ENCODE peak calls at places on chromosomes 5 and 9, in four cellular contexts. V, K, X and J are unnamed samples.

GRCh38 chr5:52738095-52738506 is 49.6 kb upstream of the ITGA1 start:
- DNase-seq in V (no peak), X (no peak), K (no peak), J (no peak)

GRCh38 chr5:14469485-14470377 is 111.9 kb upstream of the OTULINL start:
- DNase-seq in K (no peak), X (no peak), V (no peak), J (no peak)

GRCh38 chr9:131831380-131832165 is 91.7 kb upstream of the RAPGEF1 start:
- DNase-seq in V (no peak), K (peak), X (no peak), J (no peak)

GRCh38 chr9:100637787-100638186 is 59.9 kb downstream of the CAVIN4 start:
- DNase-seq in K (no peak), X (peak), V (peak), J (peak)

GRCh38 chr5:64947031-64947430 is 178.3 kb downstream of the CWC27 start:
- DNase-seq in V (no peak), X (peak), K (no peak), J (no peak)

GRCh38 chr5:124979174-124979573 is 232.7 kb upstream of the ZNF608 start:
- DNase-seq in X (no peak), V (peak), K (no peak), J (peak)

GRCh38 chr9:133534346-133535284 is at the start of gene ADAMTSL2:
- DNase-seq in K (peak), X (peak), V (no peak), J (peak)

GRCh38 chr9:89674667-89675402 is 70.0 kb downstream of the GADD45G start:
- DNase-seq in V (no peak), X (no peak), K (no peak), J (peak)

GRCh38 chr9:8224381-8224791 is 424.8 kb upstream of the DMAC1 start:
- DNase-seq in V (no peak), X (no peak), K (no peak), J (no peak)

GRCh38 chr5:57843016-57843402 is 360.4 kb upstream of the ACTBL2 start:
- DNase-seq in V (no peak), K (no peak), X (no peak), J (no peak)

GRCh38 chr5:157857821-157858526 is 971 bp downstream of the CLINT1 start:
- DNase-seq in V (no peak), X (no peak), K (no peak), J (no peak)

GRCh38 chr9:91419222-91420191 is 4.1 kb downstream of the NFIL3 start:
- DNase-seq in X (peak), V (peak), K (no peak), J (no peak)

GRCh38 chr9:15935661-15936315 is 382.9 kb downstream of the CCDC171 start:
- DNase-seq in V (no peak), X (no peak), K (no peak), J (no peak)

GRCh38 chr5:18043344-18043743 is 409.1 kb downstream of the TAF11L14 start:
- DNase-seq in K (no peak), X (no peak), V (peak), J (no peak)

GRCh38 chr5:71841107-71841506 is 122.0 kb downstream of the CARTPT start:
- DNase-seq in K (no peak), V (no peak), X (no peak), J (no peak)

GRCh38 chr5:160281275-160281674 is 31.1 kb downstream of the CCNJL start:
- DNase-seq in K (no peak), V (no peak), X (no peak), J (no peak)

GRCh38 chr5:95411476-95411875 is 20.3 kb downstream of the FAM81B start:
- DNase-seq in V (no peak), K (no peak), X (no peak), J (no peak)

GRCh38 chr9:127415158-127415557 is 9.0 kb upstream of the ZNF79 start:
- DNase-seq in X (no peak), V (no peak), K (no peak), J (no peak)

GRCh38 chr9:112104401-112104800 is 70.7 kb downstream of the SUSD1 start:
- DNase-seq in X (no peak), V (no peak), K (no peak), J (no peak)

GRCh38 chr5:173907686-173908371 is 19.7 kb downstream of the CPEB4 start:
- DNase-seq in X (no peak), K (no peak), V (no peak), J (no peak)

GRCh38 chr5:127295454-127295853 is 4.9 kb downstream of the MEGF10 start:
- DNase-seq in V (no peak), K (no peak), X (no peak), J (no peak)

GRCh38 chr9:122218070-122218884 is 10.5 kb downstream of the LHX6 start:
- DNase-seq in K (no peak), V (no peak), X (no peak), J (no peak)

GRCh38 chr5:55923873-55924500 is 70.8 kb downstream of the IL6ST start:
- DNase-seq in X (no peak), V (no peak), K (no peak), J (no peak)

GRCh38 chr5:34541067-34541466 is 115.1 kb upstream of the RAI14 start:
- DNase-seq in K (no peak), V (no peak), X (no peak), J (no peak)

DNA sequence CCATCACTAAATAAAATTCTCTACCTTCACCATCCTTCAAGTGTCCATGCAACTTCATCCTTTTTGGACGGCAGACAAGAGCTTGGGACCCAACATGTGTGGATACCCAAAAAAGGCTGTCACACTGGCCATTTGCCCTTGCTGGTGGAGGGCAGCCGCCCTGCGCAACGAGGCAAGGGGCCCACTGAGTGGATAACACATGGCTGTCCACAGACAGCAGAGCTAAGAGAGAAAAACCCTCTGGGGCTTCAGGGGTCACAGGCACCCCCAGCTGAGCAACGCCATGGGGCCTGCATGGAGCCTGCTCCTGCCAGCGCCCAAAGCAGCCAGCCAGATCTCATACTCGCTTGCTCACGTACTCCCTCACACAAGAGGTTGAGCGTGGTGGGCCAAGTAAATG is 205.9 kb upstream of the NREP start:
- DNase-seq in K (no peak), X (no peak), V (no peak), J (no peak)
- TF ChIP-seq NR3C1 in K (no peak), X (no peak), V (no peak), J (no peak)

GRCh38 chr5:75197746-75198145 is 38.9 kb downstream of the ANKRD31 start:
- DNase-seq in V (no peak), X (no peak), K (no peak), J (no peak)
- TF ChIP-seq NR3C1 in V (no peak), X (no peak), K (no peak), J (no peak)

GRCh38 chr9:3441197-3441816 is 84.5 kb downstream of the RFX3 start:
- DNase-seq in V (peak), X (peak), K (peak), J (peak)
- TF ChIP-seq NR3C1 in V (no peak), X (no peak), K (no peak), J (no peak)

GRCh38 chr9:19154135-19154612 is 26.9 kb upstream of the PLIN2 start:
- DNase-seq in X (peak), V (peak), K (peak), J (no peak)
- TF ChIP-seq NR3C1 in X (no peak), V (no peak), K (no peak), J (no peak)

DNA sequence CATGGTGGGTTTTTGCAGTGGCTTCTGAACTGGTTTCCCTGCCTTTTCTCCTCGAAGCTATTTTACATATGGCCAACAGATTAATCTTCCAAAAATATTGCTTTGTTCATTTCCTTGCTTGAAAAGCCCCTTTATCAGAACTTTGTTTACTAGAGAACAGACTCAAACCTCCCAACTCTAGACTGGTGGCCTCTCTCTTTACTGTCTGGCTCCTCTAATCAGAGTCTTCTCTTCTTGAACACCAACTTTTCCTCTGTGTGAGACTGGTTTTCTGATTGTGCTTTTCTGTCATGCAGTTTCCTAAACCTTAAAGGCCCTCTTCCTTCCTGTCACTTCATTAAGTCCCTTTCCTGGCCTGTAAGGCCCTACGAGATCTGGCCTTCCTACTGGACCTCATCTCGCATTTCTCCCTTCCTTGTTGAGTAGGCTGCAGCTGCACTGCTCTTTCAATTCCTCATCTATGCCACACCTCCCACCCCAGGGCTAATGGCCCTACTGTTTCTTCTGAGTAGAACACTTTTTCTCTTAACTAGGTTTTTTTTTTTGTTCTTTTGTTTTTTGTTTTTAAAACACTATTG is 5.7 kb downstream of the C9orf43 start:
- DNase-seq in K (peak), X (no peak), V (no peak), J (no peak)
- TF ChIP-seq NR3C1 in K (no peak), X (no peak), V (no peak), J (no peak)

GRCh38 chr5:151931260-151931659 is 6.6 kb upstream of the GLRA1 start:
- DNase-seq in V (no peak), K (no peak), X (no peak), J (no peak)

GRCh38 chr5:151924564-151925395 is at the start of gene GLRA1:
- DNase-seq in V (peak), K (peak), X (peak), J (peak)

GRCh38 chr5:151923865-151924264 is 786 bp downstream of the GLRA1 start:
- DNase-seq in X (no peak), K (peak), V (peak), J (peak)

GRCh38 chr5:151926186-151926585 is 1.5 kb upstream of the GLRA1 start:
- DNase-seq in K (no peak), V (no peak), X (no peak), J (no peak)

DNA sequence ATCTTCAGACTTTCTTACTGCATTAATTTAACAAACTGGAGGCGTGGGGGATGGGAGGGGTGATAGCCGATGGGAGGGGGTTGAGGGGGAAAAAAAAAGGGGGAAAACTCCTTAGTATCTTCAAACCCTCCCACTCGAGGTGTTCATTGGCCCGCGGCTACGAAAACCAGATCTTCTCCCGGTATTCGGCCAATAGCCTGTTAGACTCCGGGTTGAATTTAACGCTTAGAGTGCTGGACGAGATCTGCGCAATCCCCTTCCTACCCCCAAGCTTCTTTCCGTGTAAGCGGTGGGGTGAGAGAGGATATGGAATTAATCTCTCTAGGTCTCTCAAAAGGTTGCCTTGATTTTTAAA is 722 bp upstream of the GLRA1 start:
- DNase-seq in K (no peak), V (no peak), X (no peak), J (no peak)
- TF ChIP-seq NR3C1 in K (no peak), V (no peak), X (no peak), J (no peak)

DNA sequence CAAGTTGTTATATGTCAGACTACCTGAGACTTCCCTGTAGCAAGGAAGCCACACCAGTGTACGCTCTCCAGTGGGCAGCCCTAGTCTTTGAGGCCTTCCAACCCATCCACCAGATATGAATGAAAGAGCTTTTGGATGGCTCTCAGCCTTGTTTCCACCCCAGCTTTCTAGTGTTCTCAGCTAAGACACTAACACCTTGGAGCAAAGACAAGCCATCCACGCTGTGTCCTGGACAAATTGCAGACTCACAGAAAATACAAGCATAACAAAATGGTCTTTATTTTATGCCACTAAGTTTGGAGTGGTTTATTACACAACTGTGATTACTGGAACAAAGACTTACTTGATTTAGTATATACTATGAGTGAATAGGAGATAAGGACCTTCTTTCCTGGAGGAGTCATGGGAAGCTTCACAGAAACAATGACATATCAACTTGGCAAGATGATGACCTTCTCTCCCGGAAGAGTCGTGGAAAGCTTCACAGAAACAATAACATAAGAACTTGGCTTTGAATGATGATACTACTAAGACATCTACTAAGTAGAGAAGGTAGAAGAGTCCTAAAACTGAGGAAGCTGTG is 134.0 kb upstream of the VCAN start:
- DNase-seq in X (no peak), K (no peak), V (no peak), J (no peak)
- TF ChIP-seq NR3C1 in X (no peak), K (no peak), V (no peak), J (no peak)

GRCh38 chr5:74266836-74267235 is 373.7 kb downstream of the ENC1 start:
- DNase-seq in V (no peak), K (no peak), X (no peak), J (no peak)

GRCh38 chr5:74272831-74273545 is 367.5 kb downstream of the ENC1 start:
- DNase-seq in K (no peak), V (no peak), X (no peak), J (no peak)

GRCh38 chr5:74275204-74275992 is 365.1 kb downstream of the ENC1 start:
- DNase-seq in X (no peak), K (no peak), V (no peak), J (no peak)

GRCh38 chr5:74272019-74272775 is 368.3 kb downstream of the ENC1 start:
- DNase-seq in V (peak), X (peak), K (no peak), J (no peak)
- TF ChIP-seq NR3C1 in V (no peak), X (no peak), K (no peak), J (no peak)